ENCODE peak calls at places on chromosomes 4 and X, in four cellular contexts. X is body of pancreas, O is GM12865, B is AG10803. M is an unnamed sample.

GRCh38 chr4:48079972-48080391 is 54.1 kb downstream of the TXK start:
- DNase-seq in X (no peak), O (no peak), B (no peak), M (peak)

GRCh38 chr4:52704133-52704532 is 45.0 kb upstream of the USP46 start:
- DNase-seq in X (no peak), O (no peak), B (peak), M (peak)

GRCh38 chr4:75289843-75290616 is 224.2 kb downstream of the RCHY1 start:
- DNase-seq in X (peak), O (peak), B (no peak), M (peak)

GRCh38 chr4:3708103-3708510 is 58.1 kb upstream of the ADRA2C start:
- DNase-seq in X (peak), O (no peak), B (peak), M (no peak)

GRCh38 chr4:121034010-121034409 is 38.3 kb downstream of the NDNF start:
- DNase-seq in X (peak), O (no peak), B (peak), M (peak)

GRCh38 chrX:149571770-149572169 is 15.5 kb downstream of the MAGEA9B start:
- DNase-seq in X (no peak), O (no peak), B (no peak), M (no peak)

GRCh38 chrX:119692241-119693031 is 532 bp downstream of the SEPTIN6 start:
- DNase-seq in X (no peak), O (peak), B (peak), M (peak)

GRCh38 chrX:119063428-119063827 is 9.4 kb upstream of the CT47C1 start:
- DNase-seq in X (no peak), O (no peak), B (no peak), M (no peak)

GRCh38 chrX:11272290-11272689 is 20.9 kb upstream of the AMELX start:
- DNase-seq in X (no peak), O (no peak), B (no peak), M (no peak)

GRCh38 chr4:53956454-53956853 is 108.0 kb downstream of the CHIC2 start:
- DNase-seq in X (no peak), O (no peak), B (no peak), M (no peak)

GRCh38 chrX:108224218-108224617 is 132.6 kb downstream of the ATG4A start:
- DNase-seq in X (no peak), O (no peak), B (no peak), M (no peak)

GRCh38 chr4:184280591-184281071 is 63.0 kb upstream of the ENPP6 start:
- DNase-seq in X (no peak), O (peak), B (no peak), M (no peak)

GRCh38 chr4:3800351-3800750 is 34.2 kb downstream of the ADRA2C start:
- DNase-seq in X (no peak), O (no peak), B (no peak), M (no peak)

GRCh38 chr4:165443276-165443675 is 64.5 kb downstream of the CPE start:
- DNase-seq in X (no peak), O (no peak), B (no peak), M (no peak)

GRCh38 chr4:75724867-75725724 is 719 bp downstream of the USO1 start:
- DNase-seq in X (peak), O (peak), B (peak), M (peak)

GRCh38 chr4:66639361-66639760 is 905.9 kb downstream of the CENPC start:
- DNase-seq in X (no peak), O (no peak), B (no peak), M (peak)

GRCh38 chrX:14616301-14616700 is 87.0 kb downstream of the GLRA2 start:
- DNase-seq in X (no peak), O (no peak), B (peak), M (peak)

GRCh38 chrX:17160971-17161370 is 214.0 kb upstream of the NHS start:
- DNase-seq in X (no peak), O (no peak), B (no peak), M (no peak)

GRCh38 chr4:186644737-186645261 is 78.9 kb downstream of the FAT1 start:
- DNase-seq in X (no peak), O (no peak), B (no peak), M (peak)

GRCh38 chr4:151251922-151252321 is 25.0 kb upstream of the PRSS48 start:
- DNase-seq in X (no peak), O (no peak), B (no peak), M (no peak)

GRCh38 chrX:17596546-17597205 is 140.6 kb upstream of the SCML1 start:
- DNase-seq in X (no peak), O (no peak), B (no peak), M (no peak)

GRCh38 chr4:14916554-14917304 is 85.6 kb upstream of the CPEB2 start:
- DNase-seq in X (no peak), O (peak), B (peak), M (peak)

GRCh38 chr4:98508825-98509539 is 149.4 kb downstream of the TSPAN5 start:
- DNase-seq in X (no peak), O (no peak), B (no peak), M (no peak)

GRCh38 chrX:19343462-19344206 is at the start of gene PDHA1:
- DNase-seq in X (peak), O (peak), B (peak), M (peak)
- H3K4me3 ChIP-seq in X (peak), O (peak), B (peak), M (peak)

GRCh38 chrX:112367065-112367464 is 284.5 kb upstream of the TRPC5 start:
- DNase-seq in X (no peak), O (no peak), B (no peak), M (no peak)

GRCh38 chrX:112368371-112368770 is 285.8 kb upstream of the TRPC5 start:
- DNase-seq in X (no peak), O (no peak), B (no peak), M (no peak)
- TF ChIP-seq CTCF in X (no peak), O (peak), B (peak), M (no peak)

DNA sequence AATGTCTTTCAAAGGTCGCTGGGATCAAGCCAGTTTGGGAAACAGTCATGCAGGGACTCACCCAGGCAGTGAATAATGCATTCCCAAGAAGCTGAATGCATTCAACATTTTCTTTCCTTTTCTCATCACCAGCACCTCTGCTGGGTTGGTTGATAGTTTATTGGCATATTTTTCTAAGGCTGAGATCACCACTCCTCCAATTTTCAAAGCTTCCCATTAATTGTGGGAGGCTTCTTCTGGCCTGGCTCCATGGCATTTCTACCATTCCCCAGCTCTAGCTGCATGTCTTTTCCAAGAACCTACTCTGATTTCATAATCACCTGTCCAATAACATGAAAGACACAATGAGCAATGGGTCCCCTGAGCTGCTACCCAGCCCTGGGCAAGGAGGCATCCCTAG is 35.8 kb downstream of the CHRDL1 start:
- DNase-seq in X (no peak), O (no peak), B (peak), M (no peak)
- H3K4me3 ChIP-seq in X (no peak), O (no peak), B (no peak), M (no peak)

GRCh38 chrX:131366387-131366786 is 77.3 kb upstream of the IGSF1 start:
- DNase-seq in X (no peak), O (peak), B (no peak), M (no peak)
- TF ChIP-seq CTCF in X (peak), O (no peak), B (no peak), M (no peak)

DNA sequence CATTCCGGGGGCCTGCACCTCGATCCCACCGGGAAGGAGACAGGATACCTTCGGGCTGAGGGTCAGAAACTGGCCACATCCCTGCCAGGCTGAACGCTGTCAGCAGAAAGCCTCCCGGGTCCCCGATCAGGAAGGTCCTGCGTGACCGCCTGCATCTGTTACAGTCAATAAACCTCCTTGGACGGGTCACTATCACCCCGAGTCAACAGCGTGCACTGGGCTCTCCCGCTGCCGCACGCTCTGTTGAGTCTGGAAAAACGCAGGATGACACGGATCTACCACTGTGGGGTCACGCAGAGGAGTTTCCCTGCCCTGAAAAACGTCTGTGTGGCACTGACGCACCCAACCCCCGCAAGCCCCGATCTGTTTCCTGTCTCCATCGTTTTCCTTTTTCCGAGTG is 12.1 kb downstream of the PPP2R3B start:
- DNase-seq in X (no peak), O (no peak), B (peak), M (peak)
- H3K4me3 ChIP-seq in X (no peak), O (no peak), B (peak), M (peak)

DNA sequence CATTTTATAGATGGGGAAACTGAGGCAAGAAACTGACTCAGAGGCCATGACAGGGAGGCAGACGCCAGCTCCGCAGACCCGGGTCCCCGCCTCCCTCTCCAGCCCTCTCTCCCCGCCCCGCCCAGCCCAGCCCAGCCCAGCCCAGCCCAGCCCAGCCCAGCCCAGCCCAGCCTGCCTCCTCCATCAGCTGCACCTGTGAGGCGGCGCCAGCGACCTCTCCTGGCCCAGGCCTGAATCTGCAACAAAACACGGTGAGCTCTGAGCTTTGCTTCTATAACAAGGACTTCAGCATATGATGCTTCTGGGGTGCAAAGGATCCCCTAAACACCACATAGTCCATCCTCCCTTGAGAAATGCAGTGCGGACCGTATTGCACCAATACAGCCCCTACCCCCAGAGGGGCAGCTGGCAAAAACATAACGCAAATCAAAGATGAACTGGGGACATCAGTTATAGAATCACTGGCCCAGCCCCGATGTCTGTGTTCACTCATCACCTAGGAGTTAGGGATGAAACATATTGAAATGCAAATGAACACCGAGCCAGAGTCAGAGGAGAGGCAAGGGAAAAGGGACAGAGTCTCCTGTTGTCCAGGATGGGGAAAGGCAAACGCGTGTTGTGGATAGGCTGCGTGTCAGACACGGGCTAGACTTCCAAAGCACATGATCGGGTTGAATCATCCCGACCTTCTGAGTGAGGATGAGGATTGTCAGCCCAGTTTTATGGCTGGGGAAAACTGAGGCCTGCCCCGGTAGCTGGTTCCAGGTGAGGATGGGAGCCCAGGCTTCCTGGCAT is 216.1 kb upstream of the PSAPL1 start:
- DNase-seq in X (no peak), O (no peak), B (no peak), M (no peak)
- TF ChIP-seq CTCF in X (no peak), O (no peak), B (peak), M (no peak)

M was measured in fibroblast of pulmonary artery.